ENCODE peak calls at places on chromosome 6, in eight cellular contexts. D is progenitor cell of endocrine pancreas, T is sigmoid colon, S is AG09309, U is fibroblast of lung, Z is Panc1, N is tibial nerve, C is B cell. H is an unnamed sample.

GRCh38 chr6:72623808-72624207 is 1.9 kb downstream of the KCNQ5 start:
- DNase-seq in T (no peak), Z (no peak), S (no peak), C (no peak), N (no peak), U (no peak), D (no peak), H (no peak)

GRCh38 chr6:102405860-102406259 is 1012.4 kb downstream of the GRIK2 start:
- DNase-seq in D (no peak), S (no peak), C (no peak), Z (no peak), U (no peak), T (no peak), N (no peak), H (no peak)

GRCh38 chr6:31814677-31815024 is 432 bp downstream of the HSPA1L start:
- DNase-seq in U (peak), S (peak), C (peak), T (peak), Z (peak), N (peak), D (peak), H (peak)

GRCh38 chr6:167092672-167093339 is 30.1 kb upstream of the CCR6 start:
- DNase-seq in D (no peak), S (no peak), U (no peak), T (no peak), N (no peak), Z (no peak), C (no peak), H (no peak)

GRCh38 chr6:45495404-45496084 is 117.8 kb upstream of the SUPT3H start:
- DNase-seq in C (peak), Z (no peak), D (no peak), T (no peak), S (no peak), N (no peak), U (no peak), H (no peak)

GRCh38 chr6:37547564-37548061 is 47.9 kb upstream of the CCDC167 start:
- DNase-seq in T (no peak), D (no peak), S (no peak), Z (no peak), U (peak), C (no peak), N (no peak), H (no peak)

GRCh38 chr6:45445749-45446454 is 68.2 kb upstream of the SUPT3H start:
- DNase-seq in S (peak), D (no peak), Z (peak), N (peak), T (peak), U (peak), C (no peak), H (peak)

GRCh38 chr6:157822221-157823000 is 635 bp upstream of the SNX9 start:
- DNase-seq in N (no peak), C (no peak), D (peak), S (no peak), T (no peak), U (no peak), Z (no peak), H (no peak)

GRCh38 chr6:157595768-157596167 is 214.8 kb downstream of the ZDHHC14 start:
- DNase-seq in T (no peak), C (no peak), D (no peak), Z (no peak), U (no peak), S (no peak), N (no peak), H (no peak)

GRCh38 chr6:145415616-145416015 is 319.7 kb downstream of the EPM2A start:
- DNase-seq in N (no peak), C (no peak), D (no peak), T (no peak), U (no peak), Z (no peak), S (no peak), H (no peak)

GRCh38 chr6:157143171-157143884 is 180.0 kb downstream of the TMEM242 start:
- DNase-seq in D (no peak), Z (no peak), T (no peak), N (no peak), C (no peak), S (peak), U (peak), H (no peak)

GRCh38 chr6:46381057-46381456 is 110.2 kb downstream of the RCAN2 start:
- DNase-seq in D (no peak), N (no peak), U (no peak), Z (no peak), T (no peak), S (no peak), C (no peak), H (no peak)

GRCh38 chr6:89148016-89148750 is 2.3 kb downstream of the PM20D2 start:
- DNase-seq in C (no peak), S (no peak), N (no peak), T (no peak), D (no peak), Z (no peak), U (peak), H (peak)

GRCh38 chr6:53718597-53719460 is 53.3 kb upstream of the KLHL31 start:
- DNase-seq in U (peak), C (peak), N (peak), Z (peak), D (no peak), S (peak), T (no peak), H (peak)

GRCh38 chr6:90217621-90218496 is 78.8 kb downstream of the BACH2 start:
- DNase-seq in C (no peak), S (no peak), D (peak), T (no peak), U (no peak), N (peak), Z (no peak), H (peak)

GRCh38 chr6:30705620-30706019 is 11.5 kb downstream of the MDC1 start:
- DNase-seq in U (no peak), N (no peak), T (no peak), D (no peak), Z (no peak), S (no peak), C (no peak), H (no peak)

GRCh38 chr6:118468682-118469465 is 79.2 kb upstream of the PLN start:
- DNase-seq in T (no peak), C (no peak), Z (peak), D (no peak), U (peak), N (no peak), S (no peak), H (no peak)

GRCh38 chr6:149905911-149906371 is 8.0 kb upstream of the RAET1E start:
- DNase-seq in Z (no peak), T (no peak), N (no peak), C (no peak), D (no peak), S (no peak), U (no peak), H (no peak)

GRCh38 chr6:55617272-55617671 is 38.3 kb upstream of the HMGCLL1 start:
- DNase-seq in D (no peak), T (no peak), N (no peak), C (no peak), U (peak), Z (peak), S (no peak), H (peak)

GRCh38 chr6:30322527-30323501 is 3.9 kb upstream of the TRIM39 start:
- DNase-seq in Z (no peak), S (no peak), C (no peak), D (no peak), T (no peak), U (peak), N (no peak), H (no peak)

GRCh38 chr6:14721103-14721758 is 524.6 kb upstream of the JARID2 start:
- DNase-seq in C (no peak), T (no peak), Z (no peak), U (peak), D (no peak), S (no peak), N (no peak), H (no peak)

GRCh38 chr6:42025790-42026311 is 24.5 kb upstream of the TAF8 start:
- DNase-seq in N (no peak), U (no peak), S (no peak), D (no peak), Z (no peak), C (no peak), T (no peak), H (no peak)

GRCh38 chr6:13730704-13731103 is 19.1 kb upstream of the RANBP9 start:
- DNase-seq in Z (no peak), U (no peak), S (no peak), T (no peak), D (no peak), C (no peak), N (no peak), H (no peak)

GRCh38 chr6:158038291-158039177 is 56.9 kb downstream of the SYNJ2 start:
- DNase-seq in Z (no peak), N (no peak), U (no peak), D (no peak), T (peak), C (no peak), S (no peak), H (no peak)

GRCh38 chr6:684831-685636 is 7.9 kb downstream of the EXOC2 start:
- DNase-seq in Z (no peak), D (no peak), T (no peak), C (no peak), N (no peak), S (no peak), U (peak), H (no peak)

GRCh38 chr6:130981409-130981808 is 81.6 kb downstream of the EPB41L2 start:
- DNase-seq in N (no peak), Z (no peak), D (no peak), C (no peak), T (no peak), U (peak), S (no peak), H (no peak)

GRCh38 chr6:71012871-71013456 is 56.1 kb upstream of the B3GAT2 start:
- DNase-seq in C (peak), Z (peak), U (peak), S (peak), N (peak), D (no peak), T (no peak), H (peak)

GRCh38 chr6:48505621-48506020 is 394.6 kb upstream of the PTCHD4 start:
- DNase-seq in U (no peak), Z (no peak), N (no peak), D (no peak), S (no peak), C (no peak), T (no peak), H (no peak)

GRCh38 chr6:87391334-87391733 is 16.4 kb upstream of the CFAP206 start:
- DNase-seq in S (no peak), Z (no peak), C (no peak), U (no peak), D (peak), T (no peak), N (no peak), H (peak)

GRCh38 chr6:164478426-164478825 is 831.0 kb downstream of the C6orf118 start:
- DNase-seq in D (no peak), Z (no peak), U (no peak), N (no peak), T (no peak), C (no peak), S (no peak), H (no peak)

GRCh38 chr6:73696990-73697651 is 1.1 kb downstream of the CD109 start:
- DNase-seq in N (no peak), U (no peak), C (no peak), D (no peak), T (no peak), S (no peak), Z (no peak), H (no peak)

GRCh38 chr6:28943557-28944411 is 20.0 kb upstream of the TRIM27 start:
- DNase-seq in Z (no peak), U (peak), N (peak), S (no peak), C (no peak), D (peak), T (peak), H (peak)

DNA sequence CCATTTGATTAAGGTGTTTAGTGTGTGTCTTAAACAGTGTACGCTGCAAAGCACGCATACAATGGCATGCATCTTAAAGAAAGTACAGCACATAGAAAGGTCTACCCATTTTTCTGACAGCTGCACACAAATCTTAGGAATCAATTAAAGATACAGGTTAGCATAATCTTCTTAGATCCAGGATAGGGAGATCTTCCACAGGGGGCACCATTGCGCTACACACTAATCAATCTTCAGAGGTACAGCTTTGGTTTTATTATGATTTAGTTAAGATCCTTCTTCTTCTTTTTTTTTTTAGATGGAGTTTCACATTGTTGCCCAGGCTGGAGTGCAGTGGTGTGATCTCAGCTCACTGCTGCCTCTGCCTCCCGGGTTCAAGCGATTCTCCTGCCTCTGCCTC is 63.7 kb upstream of the BEND3 start:
- DNase-seq in D (no peak), C (no peak), Z (no peak), N (no peak), S (no peak), U (no peak), T (no peak), H (peak)
- TF ChIP-seq CTCF in D (no peak), C (no peak), Z (peak), N (no peak), S (peak), U (peak), T (no peak), H (no peak)

GRCh38 chr6:44199883-44200282 is 16.8 kb upstream of the MYMX start:
- DNase-seq in C (no peak), Z (no peak), N (no peak), T (no peak), D (no peak), U (no peak), S (no peak), H (no peak)
- TF ChIP-seq CTCF in C (no peak), Z (no peak), N (no peak), T (no peak), D (no peak), U (no peak), S (no peak), H (no peak)

GRCh38 chr6:4017847-4018193 is 61.1 kb downstream of the FAM217A start:
- DNase-seq in D (no peak), T (no peak), Z (no peak), N (no peak), C (peak), U (peak), S (no peak), H (no peak)

GRCh38 chr6:4017058-4017457 is 61.9 kb downstream of the FAM217A start:
- DNase-seq in C (no peak), U (no peak), T (no peak), N (no peak), S (no peak), D (no peak), Z (no peak), H (no peak)

GRCh38 chr6:4021133-4021861 is 57.6 kb downstream of the FAM217A start:
- DNase-seq in Z (peak), T (peak), C (peak), D (peak), U (peak), S (peak), N (peak), H (peak)

GRCh38 chr6:4020822-4021132 is 58.2 kb downstream of the FAM217A start:
- DNase-seq in Z (no peak), C (no peak), D (no peak), T (no peak), U (no peak), N (no peak), S (no peak), H (no peak)

DNA sequence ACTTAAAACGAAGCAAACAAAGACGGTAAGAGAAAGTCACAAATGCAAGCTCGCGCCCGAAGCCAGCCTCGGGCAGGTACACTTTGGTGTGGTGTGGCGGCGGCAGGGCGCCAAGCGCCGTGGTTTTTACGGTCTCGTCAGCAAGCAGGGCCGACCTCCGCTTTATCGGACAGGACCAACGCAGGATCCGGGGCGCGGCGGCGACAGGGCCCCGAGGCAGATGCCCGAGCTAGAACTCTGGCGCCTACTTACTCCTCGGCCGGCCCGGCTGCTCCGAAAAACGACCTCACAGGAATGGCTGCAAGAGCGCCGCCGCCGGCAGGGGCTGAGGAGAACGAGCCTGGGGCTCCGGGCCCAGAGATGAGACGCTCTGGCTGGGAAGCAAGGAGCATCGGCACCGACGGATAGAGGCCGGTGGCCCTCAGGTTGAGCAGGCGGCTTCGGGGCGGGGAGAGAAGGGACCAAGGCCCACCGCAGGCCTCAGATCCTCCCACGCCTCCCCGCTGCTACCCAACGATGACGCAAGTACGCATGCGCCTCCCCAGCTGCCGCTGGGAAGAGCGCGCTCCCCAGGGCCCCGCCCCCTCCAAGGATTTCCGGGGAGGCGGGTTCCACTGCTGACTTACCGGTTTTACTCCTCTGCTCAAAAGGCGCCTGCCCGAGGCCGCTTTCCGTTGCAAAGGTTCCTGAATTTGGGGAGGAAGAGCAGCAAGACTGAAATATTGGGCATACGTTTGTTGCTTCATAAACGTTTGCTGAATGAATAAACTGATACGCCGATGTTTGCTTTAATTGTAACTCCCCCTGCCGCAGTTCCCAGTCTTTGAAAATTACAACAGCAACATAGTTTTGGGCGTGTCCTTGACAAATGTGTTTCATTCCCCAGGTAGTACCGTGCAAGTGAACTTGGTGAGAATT is 60.5 kb downstream of the FAM217A start:
- DNase-seq in C (peak), T (peak), N (peak), S (peak), U (peak), Z (peak), D (peak), H (peak)
- TF ChIP-seq CTCF in C (peak), T (peak), N (peak), S (peak), U (peak), Z (peak), D (peak), H (peak)

GRCh38 chr6:17043148-17043522 is 58.7 kb upstream of the STMND1 start:
- DNase-seq in T (no peak), U (no peak), Z (no peak), N (no peak), S (no peak), C (no peak), D (no peak), H (no peak)

GRCh38 chr6:17039266-17039665 is 62.6 kb upstream of the STMND1 start:
- DNase-seq in S (no peak), U (no peak), D (no peak), T (no peak), N (no peak), Z (no peak), C (no peak), H (no peak)

GRCh38 chr6:17038316-17038715 is 63.5 kb upstream of the STMND1 start:
- DNase-seq in U (no peak), C (no peak), D (no peak), S (peak), T (no peak), Z (no peak), N (no peak), H (no peak)

GRCh38 chr6:17045581-17046322 is 56.1 kb upstream of the STMND1 start:
- DNase-seq in U (peak), T (no peak), N (no peak), Z (no peak), C (no peak), S (peak), D (no peak), H (no peak)

DNA sequence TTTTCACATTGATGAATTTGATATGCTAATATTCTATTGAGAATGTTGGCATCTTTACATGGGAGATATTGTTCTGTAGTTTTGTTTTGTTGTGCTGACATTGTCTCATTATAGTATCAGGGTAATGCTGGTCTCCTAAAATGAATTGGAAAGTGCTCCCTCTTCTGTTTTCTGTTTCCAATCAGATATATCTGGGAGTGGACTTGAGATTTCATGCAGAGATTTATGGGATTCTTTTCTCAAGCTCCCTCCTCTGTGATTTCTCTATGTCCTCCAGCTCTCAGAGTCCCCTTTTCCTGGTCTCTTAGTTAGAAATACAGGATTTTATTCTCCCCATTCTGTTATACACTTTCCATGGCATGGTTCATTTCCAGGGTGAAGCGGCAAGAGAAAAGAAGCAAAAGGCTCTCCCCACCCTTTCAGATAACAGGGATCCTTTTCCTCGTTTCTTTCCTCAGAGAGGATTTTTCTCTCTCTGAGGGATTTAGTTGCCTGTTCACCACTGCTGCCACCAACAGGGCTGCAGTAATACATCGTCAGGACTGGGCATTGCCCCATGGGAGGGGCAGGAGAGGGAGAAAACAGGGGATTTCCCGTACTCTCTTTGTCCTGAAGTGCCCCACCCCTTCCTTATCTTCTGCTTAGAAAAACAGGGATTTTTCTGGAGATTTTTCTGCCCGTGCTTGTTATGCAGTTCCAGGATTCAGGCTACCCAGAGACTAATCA is 59.3 kb upstream of the STMND1 start:
- DNase-seq in Z (no peak), C (no peak), T (no peak), D (no peak), S (no peak), U (peak), N (no peak), H (peak)
- TF ChIP-seq CTCF in Z (peak), C (no peak), T (peak), D (peak), S (peak), U (peak), N (no peak), H (no peak)

GRCh38 chr6:12147557-12148316 is 135.6 kb downstream of the HIVEP1 start:
- DNase-seq in S (no peak), C (no peak), D (no peak), T (no peak), N (no peak), Z (no peak), U (peak), H (no peak)
- TF ChIP-seq CTCF in S (peak), C (no peak), D (peak), T (no peak), N (no peak), Z (peak), U (peak), H (no peak)

DNA sequence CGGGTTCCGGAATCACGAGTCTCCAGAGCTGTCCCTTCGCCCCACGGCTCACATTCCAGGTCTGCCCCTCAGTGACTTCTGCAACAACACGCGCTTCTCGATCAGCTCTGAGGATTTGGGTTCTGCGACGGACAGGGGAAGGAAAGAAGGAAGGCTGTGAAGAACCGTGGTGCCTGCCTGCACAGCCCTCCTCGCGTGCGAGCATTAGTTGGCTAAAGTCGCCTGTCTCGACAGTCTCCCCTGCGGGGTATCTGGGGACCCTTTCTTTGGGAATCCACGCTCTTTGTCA is 23.1 kb downstream of the VPS52 start:
- DNase-seq in D (no peak), S (no peak), Z (no peak), U (peak), T (no peak), C (no peak), N (no peak), H (no peak)
- TF ChIP-seq CTCF in D (peak), S (no peak), Z (peak), U (no peak), T (peak), C (peak), N (peak), H (no peak)

GRCh38 chr6:10413850-10414765 is 766 bp downstream of the TFAP2A start:
- DNase-seq in D (no peak), Z (no peak), C (no peak), S (no peak), U (no peak), N (no peak), T (no peak), H (peak)
- TF ChIP-seq CTCF in D (peak), Z (peak), C (no peak), S (peak), U (no peak), N (no peak), T (no peak), H (no peak)

H was measured in Calu3.